ENCODE peak calls at places on chromosomes 6 and 20, in six cellular contexts. U is stomach, K is IMR-90, A is esophagus squamous epithelium, C is adrenal gland, R is testis. X is an unnamed sample.

GRCh38 chr6:118882314-118882905 is 11.5 kb upstream of the ASF1A start:
- DNase-seq in A (no peak), C (no peak), K (no peak), U (no peak), R (no peak), X (no peak)

GRCh38 chr20:44702776-44703175 is 12.4 kb upstream of the CCN5 start:
- DNase-seq in A (peak; percentile 19), C (peak; percentile 95), U (peak; percentile 88), R (peak; percentile 82), K (peak; percentile 91), X (peak; percentile 88)

GRCh38 chr6:128570439-128571063 is 50.2 kb upstream of the PTPRK start:
- DNase-seq in K (no peak), A (no peak), R (no peak), U (no peak), C (no peak), X (no peak)

GRCh38 chr6:125906158-125906998 is 50.2 kb upstream of the HINT3 start:
- DNase-seq in U (peak; percentile 46), R (peak; percentile 62), A (no peak), K (peak; percentile 27), C (peak; percentile 69), X (peak; percentile 33)

GRCh38 chr6:14506656-14507242 is 389.2 kb downstream of the CD83 start:
- DNase-seq in R (no peak), K (no peak), U (no peak), C (no peak), A (no peak), X (no peak)

GRCh38 chr6:43278524-43279078 is 19.5 kb upstream of the SLC22A7 start:
- DNase-seq in A (no peak), R (no peak), U (no peak), K (peak; percentile 30), C (no peak), X (no peak)

GRCh38 chr6:88238065-88238464 is 71.9 kb upstream of the CNR1 start:
- DNase-seq in K (no peak), C (no peak), A (no peak), U (no peak), R (peak; percentile 37), X (no peak)

GRCh38 chr20:8209061-8209460 is 77.0 kb downstream of the PLCB1 start:
- DNase-seq in R (no peak), C (no peak), U (no peak), K (no peak), A (no peak), X (no peak)

GRCh38 chr6:36783603-36784378 is 55.5 kb downstream of the CPNE5 start:
- DNase-seq in A (no peak), C (no peak), U (no peak), K (no peak), R (peak; percentile 91), X (no peak)

GRCh38 chr6:150704447-150705192 is 104.9 kb downstream of the PLEKHG1 start:
- DNase-seq in C (no peak), R (no peak), U (no peak), K (no peak), A (no peak), X (no peak)

GRCh38 chr20:35133006-35133405 is 14.1 kb downstream of the EDEM2 start:
- DNase-seq in K (no peak), U (no peak), R (no peak), A (no peak), C (no peak), X (no peak)

GRCh38 chr20:41072919-41073318 is 44.3 kb downstream of the TOP1 start:
- DNase-seq in R (no peak), C (no peak), A (no peak), U (no peak), K (no peak), X (no peak)

GRCh38 chr20:62830821-62831220 is 14.0 kb downstream of the COL9A3 start:
- DNase-seq in U (no peak), C (no peak), R (no peak), K (no peak), A (no peak), X (peak; percentile 4)

GRCh38 chr6:25411316-25411961 is 132.3 kb downstream of the CARMIL1 start:
- DNase-seq in U (no peak), A (no peak), C (no peak), K (no peak), R (no peak), X (no peak)

GRCh38 chr6:90284745-90285481 is 11.7 kb downstream of the BACH2 start:
- DNase-seq in A (no peak), R (no peak), U (no peak), C (no peak), K (peak; percentile 70), X (no peak)

GRCh38 chr20:62751551-62752150 is 43.0 kb downstream of the NTSR1 start:
- DNase-seq in A (no peak), R (no peak), K (no peak), C (no peak), U (no peak), X (no peak)

GRCh38 chr20:61572789-61573188 is 320.7 kb downstream of the CDH4 start:
- DNase-seq in U (no peak), R (no peak), A (no peak), K (no peak), C (no peak), X (no peak)

GRCh38 chr6:54481096-54481495 is 172.9 kb downstream of the TINAG start:
- DNase-seq in U (no peak), R (no peak), C (no peak), A (no peak), K (no peak), X (no peak)

GRCh38 chr20:13449868-13450441 is 188.8 kb downstream of the TASP1 start:
- DNase-seq in R (no peak), U (no peak), K (peak; percentile 62), C (no peak), A (no peak), X (no peak)

GRCh38 chr6:107207251-107207890 is 92.1 kb upstream of the BEND3 start:
- DNase-seq in K (no peak), U (no peak), R (no peak), C (no peak), A (no peak), X (no peak)

GRCh38 chr6:152309648-152310047 is 327.5 kb downstream of the SYNE1 start:
- DNase-seq in A (no peak), K (no peak), U (peak; percentile 42), C (no peak), R (no peak), X (no peak)

GRCh38 chr6:75077694-75078093 is 128.2 kb downstream of the COL12A1 start:
- DNase-seq in C (no peak), K (no peak), U (no peak), R (no peak), A (no peak), X (no peak)

GRCh38 chr20:50191065-50191565 is 485 bp downstream of the CEBPB start:
- DNase-seq in U (peak; percentile 71), R (peak; percentile 52), K (no peak), A (no peak), C (peak; percentile 78), X (peak; percentile 89)
- TF ChIP-seq POLR2A in U (no peak), R (no peak), K (no peak), A (no peak), C (peak; percentile 2), X (no peak)

GRCh38 chr6:169723200-169723909 is 945 bp downstream of the PHF10 start:
- DNase-seq in C (peak; percentile 90), K (peak; percentile 66), U (peak; percentile 80), A (no peak), R (peak; percentile 84), X (peak; percentile 87)

GRCh38 chr6:169722362-169723199 is 1.7 kb downstream of the PHF10 start:
- DNase-seq in R (peak; percentile 59), C (peak; percentile 75), A (no peak), K (peak; percentile 88), U (peak; percentile 43), X (peak; percentile 57)

GRCh38 chr6:169725270-169726048 is 1.2 kb upstream of the PHF10 start:
- DNase-seq in A (no peak), U (peak; percentile 65), R (peak; percentile 77), K (peak; percentile 94), C (peak; percentile 92), X (peak; percentile 65)

GRCh38 chr6:169724554-169725269 is 412 bp upstream of the PHF10 start:
- DNase-seq in U (peak; percentile 55), R (peak; percentile 56), K (peak; percentile 24), A (no peak), C (peak; percentile 63), X (peak; percentile 65)

GRCh38 chr6:169723991-169724553 is at the start of gene PHF10:
- DNase-seq in U (peak; percentile 33), R (peak; percentile 41), A (no peak), C (no peak), K (no peak), X (peak; percentile 29)
- TF ChIP-seq POLR2A in U (no peak), R (no peak), A (no peak), C (no peak), K (no peak), X (no peak)

DNA sequence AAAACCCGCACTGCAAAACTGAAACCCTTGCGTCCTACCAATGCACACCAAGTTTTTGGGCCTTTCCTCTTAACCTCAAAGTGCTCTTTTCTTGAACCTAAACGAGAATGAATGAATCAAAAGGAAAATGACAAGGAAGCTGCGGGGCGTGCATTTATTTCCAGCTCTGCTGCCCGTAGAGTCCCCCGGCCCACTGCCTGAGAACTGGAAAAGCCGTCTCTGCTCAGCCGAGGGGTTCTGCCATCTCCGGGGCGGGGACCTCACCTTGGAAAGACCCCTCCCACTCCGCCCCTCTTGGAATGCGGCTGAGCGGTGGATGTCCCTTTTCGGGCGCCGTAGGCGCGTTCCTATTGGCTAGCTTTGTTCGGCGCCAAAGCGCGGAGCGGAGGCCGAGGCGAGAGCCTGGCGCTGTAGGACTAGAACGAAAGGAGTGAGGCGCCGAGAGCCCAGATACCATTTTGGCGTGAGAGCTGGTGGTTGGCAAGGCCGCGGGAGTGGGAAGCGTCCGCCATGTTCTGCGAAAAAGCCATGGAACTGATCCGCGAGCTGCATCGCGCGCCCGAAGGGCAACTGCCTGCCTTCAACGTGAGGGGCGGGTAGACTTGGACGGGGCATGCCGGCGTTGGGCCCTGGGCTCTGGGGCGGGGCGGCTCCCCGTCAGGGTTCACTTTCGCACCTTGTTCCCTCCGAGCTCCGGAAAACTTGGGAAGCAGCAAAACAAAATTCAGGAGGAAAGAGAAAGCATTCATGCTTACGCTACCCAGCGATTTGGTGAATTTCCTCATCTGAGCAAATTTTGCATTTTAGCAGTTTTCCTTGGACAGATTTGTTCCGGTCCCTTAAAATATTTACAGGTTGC is at the start of gene GINS1:
- DNase-seq in R (peak; percentile 92), A (peak; percentile 23), C (peak; percentile 87), K (peak; percentile 85), U (peak; percentile 80), X (peak; percentile 85)
- TF ChIP-seq POLR2A in R (no peak), A (peak; percentile 29), C (peak; percentile 33), K (peak; percentile 71), U (no peak), X (no peak)

GRCh38 chr6:72386324-72386723 is 235.5 kb upstream of the KCNQ5 start:
- DNase-seq in C (peak; percentile 51), U (no peak), R (no peak), A (no peak), K (peak; percentile 15), X (no peak)
- TF ChIP-seq POLR2A in C (no peak), U (no peak), R (no peak), A (no peak), K (no peak), X (no peak)

X was measured in heart left ventricle.